ENCODE peak calls at places on chromosome 9, in five cellular contexts. X is mesothelial cell of epicardium; Z is cardiac fibroblast; N is AG04450; G is CD4-positive, alpha-beta T cell. Y is an unnamed sample.

GRCh38 chr9:122265265-122265900 is 701 bp downstream of the MRRF start:
- DNase-seq in X (no peak), Z (peak; percentile 20), N (no peak), G (no peak), Y (no peak)

GRCh38 chr9:7760014-7760415 is 39.6 kb downstream of the DMAC1 start:
- DNase-seq in X (no peak), Z (peak; percentile 58), N (no peak), G (no peak), Y (no peak)

GRCh38 chr9:16726718-16727451 is 143.6 kb downstream of the BNC2 start:
- DNase-seq in X (peak; percentile 64), Z (peak; percentile 94), N (peak; percentile 29), G (no peak), Y (peak; percentile 69)

GRCh38 chr9:81035601-81036000 is 653.7 kb downstream of the TLE1 start:
- DNase-seq in X (no peak), Z (no peak), N (no peak), G (no peak), Y (no peak)

GRCh38 chr9:20315672-20316071 is 306.6 kb downstream of the MLLT3 start:
- DNase-seq in X (no peak), Z (peak; percentile 53), N (peak; percentile 55), G (no peak), Y (no peak)

GRCh38 chr9:88387733-88388202 is 476 bp upstream of the SPIN1 start:
- DNase-seq in X (peak; percentile 29), Z (peak; percentile 64), N (no peak), G (peak; percentile 12), Y (no peak)

GRCh38 chr9:5902377-5902776 is 11.7 kb downstream of the MLANA start:
- DNase-seq in X (no peak), Z (no peak), N (no peak), G (no peak), Y (no peak)

GRCh38 chr9:114119242-114120191 is 20.4 kb upstream of the KIF12 start:
- DNase-seq in X (no peak), Z (no peak), N (no peak), G (no peak), Y (no peak)

GRCh38 chr9:136741885-136742568 is 713 bp downstream of the LCN10 start:
- DNase-seq in X (no peak), Z (no peak), N (no peak), G (no peak), Y (no peak)

GRCh38 chr9:6383551-6384225 is 29.3 kb upstream of the UHRF2 start:
- DNase-seq in X (no peak), Z (peak; percentile 69), N (peak; percentile 24), G (no peak), Y (no peak)

GRCh38 chr9:113363336-113363735 is 13.4 kb downstream of the HDHD3 start:
- DNase-seq in X (no peak), Z (no peak), N (no peak), G (no peak), Y (no peak)

GRCh38 chr9:133696036-133696435 is 42.1 kb downstream of the SARDH start:
- DNase-seq in X (no peak), Z (no peak), N (no peak), G (no peak), Y (no peak)

GRCh38 chr9:126502417-126503332 is 111.1 kb upstream of the LMX1B start:
- DNase-seq in X (no peak), Z (no peak), N (no peak), G (no peak), Y (no peak)

GRCh38 chr9:32625320-32625719 is 10.1 kb downstream of the TAF1L start:
- DNase-seq in X (no peak), Z (no peak), N (no peak), G (no peak), Y (no peak)

GRCh38 chr9:68685770-68686169 is 19.3 kb upstream of the PIP5K1B start:
- DNase-seq in X (no peak), Z (no peak), N (no peak), G (no peak), Y (no peak)

GRCh38 chr9:137244486-137245449 is 3.7 kb downstream of the TUBB4B start:
- DNase-seq in X (no peak), Z (no peak), N (no peak), G (no peak), Y (no peak)

GRCh38 chr9:32431940-32432555 is 47.6 kb downstream of the ACO1 start:
- DNase-seq in X (no peak), Z (peak; percentile 66), N (no peak), G (peak; percentile 4), Y (peak; percentile 28)

GRCh38 chr9:37229455-37229854 is 109.1 kb downstream of the ZCCHC7 start:
- DNase-seq in X (no peak), Z (no peak), N (no peak), G (no peak), Y (no peak)

GRCh38 chr9:91285729-91286353 is 75.9 kb downstream of the AUH start:
- DNase-seq in X (no peak), Z (peak; percentile 22), N (no peak), G (no peak), Y (no peak)

GRCh38 chr9:76996700-76997099 is 22.8 kb upstream of the FOXB2 start:
- DNase-seq in X (peak; percentile 31), Z (peak; percentile 55), N (no peak), G (no peak), Y (no peak)

GRCh38 chr9:130895481-130896232 is 955 bp downstream of the QRFP start:
- DNase-seq in X (no peak), Z (peak; percentile 10), N (no peak), G (no peak), Y (no peak)

GRCh38 chr9:113992994-113993393 is 85.1 kb downstream of the AMBP start:
- DNase-seq in X (no peak), Z (no peak), N (no peak), G (no peak), Y (no peak)

GRCh38 chr9:14271078-14271673 is 42.8 kb downstream of the NFIB start:
- DNase-seq in X (peak; percentile 60), Z (peak; percentile 87), N (peak; percentile 59), G (no peak), Y (no peak)

GRCh38 chr9:134321571-134321930 is 4.7 kb upstream of the RXRA start:
- DNase-seq in X (no peak), Z (no peak), N (no peak), G (no peak), Y (no peak)

GRCh38 chr9:96187108-96187695 is 114.8 kb downstream of the HSD17B3 start:
- DNase-seq in X (no peak), Z (no peak), N (no peak), G (no peak), Y (no peak)

GRCh38 chr9:343773-344172 is 129.1 kb downstream of the DOCK8 start:
- DNase-seq in X (no peak), Z (no peak), N (no peak), G (no peak), Y (no peak)

GRCh38 chr9:351916-352315 is 137.3 kb downstream of the DOCK8 start:
- DNase-seq in X (no peak), Z (no peak), N (no peak), G (no peak), Y (no peak)

GRCh38 chr9:350354-350753 is 135.7 kb downstream of the DOCK8 start:
- DNase-seq in X (no peak), Z (no peak), N (no peak), G (no peak), Y (no peak)

GRCh38 chr9:346114-346513 is 131.4 kb downstream of the DOCK8 start:
- DNase-seq in X (no peak), Z (no peak), N (no peak), G (no peak), Y (no peak)

GRCh38 chr9:347667-348292 is 133.1 kb downstream of the DOCK8 start:
- DNase-seq in X (no peak), Z (peak; percentile 68), N (no peak), G (no peak), Y (no peak)
- TF ChIP-seq CTCF in X (peak; percentile 65), Z (peak; percentile 59), N (peak; percentile 68), G (no peak), Y (peak; percentile 73)

GRCh38 chr9:125262217-125262991 is 778 bp downstream of the GAPVD1 start:
- DNase-seq in X (no peak), Z (no peak), N (no peak), G (no peak), Y (no peak)

GRCh38 chr9:125258832-125259534 is 2.6 kb upstream of the GAPVD1 start:
- DNase-seq in X (no peak), Z (no peak), N (no peak), G (no peak), Y (no peak)

GRCh38 chr9:125258160-125258559 is 3.5 kb upstream of the GAPVD1 start:
- DNase-seq in X (no peak), Z (no peak), N (no peak), G (no peak), Y (no peak)

GRCh38 chr9:125260564-125260963 is 1.1 kb upstream of the GAPVD1 start:
- DNase-seq in X (no peak), Z (no peak), N (no peak), G (no peak), Y (no peak)

DNA sequence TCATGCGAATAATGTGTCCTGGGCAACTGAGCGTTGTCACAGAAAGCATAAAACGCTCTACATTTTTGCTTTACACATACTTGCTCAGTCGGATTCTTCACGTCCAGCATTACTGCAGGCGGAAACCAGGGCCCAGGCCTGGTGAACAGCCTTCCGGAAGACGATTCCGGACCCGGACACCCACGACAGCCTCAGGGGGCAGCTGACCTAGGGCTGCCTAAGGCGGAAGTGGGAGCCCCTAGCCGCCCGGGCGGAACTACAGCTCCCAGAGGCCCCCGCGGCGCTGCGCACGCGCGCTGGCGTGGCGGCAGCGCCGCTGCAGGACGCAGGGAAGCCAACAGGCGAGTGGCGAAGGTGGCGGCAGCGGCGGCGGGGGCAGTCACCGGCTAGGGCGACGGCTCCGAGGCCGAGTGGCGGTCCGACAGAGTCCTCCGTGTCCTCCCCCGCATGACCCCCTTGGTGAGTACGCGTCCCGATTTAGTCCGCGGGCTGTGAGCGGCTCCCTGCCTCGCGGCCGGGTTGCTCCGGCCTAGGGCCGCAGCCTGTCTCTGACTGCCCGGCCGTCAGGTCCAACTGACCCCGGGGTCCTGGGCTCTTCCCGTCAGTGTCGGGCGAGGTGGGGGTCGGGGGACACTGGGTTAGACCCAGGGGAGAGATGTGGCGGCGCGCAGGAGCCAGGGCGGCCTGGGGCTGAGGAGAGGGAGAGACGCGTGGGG is at the start of gene GAPVD1:
- DNase-seq in X (peak; percentile 76), Z (peak; percentile 90), N (no peak), G (peak; percentile 75), Y (peak; percentile 88)
- TF ChIP-seq CTCF in X (peak; percentile 9), Z (no peak), N (peak; percentile 36), G (no peak), Y (peak; percentile 56)

GRCh38 chr9:93587651-93588347 is 11.4 kb downstream of the PHF2 start:
- DNase-seq in X (no peak), Z (no peak), N (no peak), G (no peak), Y (no peak)
- TF ChIP-seq CTCF in X (no peak), Z (peak; percentile 19), N (peak; percentile 22), G (no peak), Y (peak; percentile 48)

DNA sequence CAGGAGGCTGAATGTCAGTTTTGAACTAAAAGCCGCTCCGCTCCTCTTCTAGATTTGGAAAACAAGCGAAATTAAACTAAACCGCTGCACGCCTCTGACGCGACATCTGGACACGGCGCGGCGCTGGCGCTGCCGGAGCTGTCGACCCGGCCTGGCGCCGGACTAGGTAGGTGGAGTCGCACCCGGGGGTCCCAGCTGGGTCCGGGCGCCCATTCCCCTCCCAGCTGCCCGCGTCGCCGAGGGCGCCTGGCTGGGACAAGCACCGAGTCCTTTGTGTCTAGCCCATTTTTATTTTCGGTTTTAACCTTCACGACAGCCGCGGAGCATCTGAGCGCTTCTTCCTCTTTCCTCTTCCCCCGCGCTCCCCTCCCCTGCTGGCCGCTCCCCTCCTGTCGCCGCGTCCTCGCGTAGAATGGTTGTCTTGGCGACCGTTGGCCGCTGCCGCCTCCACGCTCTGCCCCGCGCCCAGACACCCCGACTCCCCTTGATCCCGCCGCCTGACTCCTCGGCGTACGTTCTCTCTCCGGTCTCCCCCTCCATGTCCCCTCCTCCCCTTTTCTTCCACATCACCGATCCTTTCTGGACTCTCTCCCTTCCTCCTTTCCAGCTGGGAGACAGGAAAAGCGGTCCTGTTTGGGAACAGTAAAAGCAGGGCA is 533 bp downstream of the CDKN2B-AS1 start:
- DNase-seq in X (peak; percentile 48), Z (peak; percentile 75), N (no peak), G (peak; percentile 49), Y (no peak)
- TF ChIP-seq CTCF in X (no peak), Z (no peak), N (no peak), G (no peak), Y (no peak)